ENCODE peak calls at places on chromosomes 7 and 10, in four cellular contexts. F is HCT116, O is HepG2, W is K562. I is an unnamed sample.

GRCh38 chr7:46527360-46527759 is 606.3 kb upstream of the IGFBP3 start:
- DNase-seq in W (no peak), O (no peak), F (no peak), I (no peak)

GRCh38 chr10:133229265-133230022 is 573 bp upstream of the UTF1 start:
- DNase-seq in F (no peak), O (no peak), W (no peak), I (no peak)

GRCh38 chr10:17742918-17743317 is 9.1 kb upstream of the TMEM236 start:
- DNase-seq in W (peak; percentile 74), F (peak; percentile 49), O (peak; percentile 30), I (no peak)

GRCh38 chr10:52266858-52267257 is 47.2 kb upstream of the DKK1 start:
- DNase-seq in W (no peak), F (no peak), O (no peak), I (no peak)

GRCh38 chr10:105068497-105068896 is 427.4 kb downstream of the SORCS3 start:
- DNase-seq in W (no peak), F (no peak), O (no peak), I (no peak)

GRCh38 chr10:184174-184573 is 48.9 kb downstream of the ZMYND11 start:
- DNase-seq in O (no peak), W (no peak), F (no peak), I (no peak)

GRCh38 chr10:110395350-110396283 is 90.9 kb upstream of the SMNDC1 start:
- DNase-seq in O (peak; percentile 64), F (peak; percentile 96), W (peak; percentile 27), I (peak; percentile 87)

GRCh38 chr10:29435809-29436501 is 147.1 kb downstream of the LYZL1 start:
- DNase-seq in W (no peak), F (no peak), O (peak; percentile 75), I (no peak)

GRCh38 chr10:77274046-77274795 is 363.4 kb downstream of the KCNMA1 start:
- DNase-seq in O (no peak), F (no peak), W (no peak), I (no peak)

GRCh38 chr10:9010931-9011670 is 956.6 kb downstream of the GATA3 start:
- DNase-seq in O (no peak), F (no peak), W (no peak), I (no peak)
- TF ChIP-seq TCF7L2 in O (no peak), F (no peak), W (no peak), I (no peak)

DNA sequence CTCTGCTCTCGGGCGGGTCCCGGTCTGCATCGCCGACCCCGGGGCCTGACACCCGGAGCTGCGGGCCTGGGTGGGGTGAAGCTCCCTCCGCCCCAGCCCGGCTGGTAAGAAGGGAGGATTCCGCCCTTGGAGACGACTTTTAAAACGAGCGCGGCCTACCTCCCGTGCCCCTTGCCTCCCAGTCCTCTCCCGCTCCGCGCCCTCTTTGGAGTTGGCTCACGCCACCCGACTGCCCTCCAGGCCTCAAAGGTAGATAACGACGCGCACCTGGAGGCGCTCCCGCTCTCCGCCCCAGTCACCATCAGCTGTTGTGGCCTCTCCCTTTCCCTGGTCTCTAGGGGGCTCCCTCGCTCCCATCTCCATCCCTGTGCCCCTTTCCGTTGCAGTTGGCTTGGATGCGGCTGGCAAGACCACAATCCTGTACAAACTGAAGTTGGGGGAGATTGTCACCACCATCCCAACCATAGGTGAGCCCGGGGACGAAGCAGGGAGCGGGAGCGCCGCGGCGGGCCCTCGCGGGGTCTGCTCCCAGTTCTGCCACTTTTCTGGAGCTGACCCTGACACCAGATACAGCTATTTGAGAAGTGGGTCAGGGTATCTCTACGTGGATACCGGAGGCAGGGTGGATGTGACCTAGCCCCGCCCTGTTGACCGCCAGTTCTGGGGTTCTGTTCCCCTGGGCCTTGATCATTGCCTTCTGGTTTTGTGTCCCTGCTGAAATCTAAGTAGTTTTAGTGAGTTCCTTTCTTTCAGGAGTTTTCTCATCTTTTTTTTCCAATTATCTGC is 679 bp downstream of the ARF5 start:
- DNase-seq in F (peak; percentile 29), W (peak; percentile 76), O (peak; percentile 50), I (no peak)
- TF ChIP-seq POLR2AphosphoS5 in F (no peak), W (no peak), O (no peak), I (no peak)

GRCh38 chr10:79411546-79412495 is 33.6 kb downstream of the ZCCHC24 start:
- DNase-seq in W (no peak), F (no peak), O (no peak), I (no peak)
- H3K27ac ChIP-seq in W (no peak overlapping the region), F (no peak overlapping the region), O (no peak overlapping the region), I (no peak overlapping the region)

GRCh38 chr7:113010377-113010776 is 76.2 kb downstream of the GPR85 start:
- DNase-seq in W (no peak), F (no peak), O (no peak), I (no peak)

GRCh38 chr7:113013761-113014449 is 72.7 kb downstream of the GPR85 start:
- DNase-seq in W (no peak), F (no peak), O (no peak), I (no peak)

DNA sequence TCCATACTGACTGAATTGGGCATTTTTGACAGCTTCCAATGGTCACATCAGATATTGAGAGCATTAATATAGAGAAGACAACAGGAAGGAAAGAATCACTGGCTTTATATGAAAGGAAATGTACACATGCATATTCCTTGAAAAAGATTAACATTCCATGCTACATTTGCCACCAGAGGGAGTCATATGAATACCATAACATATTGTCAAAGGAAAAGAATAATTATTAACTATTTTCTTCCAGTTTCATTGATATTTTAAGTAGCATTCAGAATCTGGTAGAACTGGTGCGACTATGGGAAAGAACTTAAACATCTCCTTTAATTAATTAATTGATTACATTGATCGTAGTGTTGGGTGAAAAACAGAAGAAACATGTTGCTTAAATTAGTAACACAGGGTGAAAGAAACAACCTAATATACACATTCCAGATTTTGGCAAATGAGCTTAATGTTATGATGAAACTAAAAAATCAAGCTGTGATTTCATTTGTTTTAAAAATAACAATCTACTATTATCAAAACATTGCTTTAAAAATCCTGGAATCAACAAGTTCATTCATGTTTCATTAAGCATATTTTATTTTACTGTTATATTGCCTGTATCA is 71.5 kb downstream of the GPR85 start:
- DNase-seq in O (peak; percentile 11), W (peak; percentile 52), F (peak; percentile 27), I (no peak)
- TF ChIP-seq TCF7L2 in O (no peak), W (no peak), F (no peak), I (no peak)

DNA sequence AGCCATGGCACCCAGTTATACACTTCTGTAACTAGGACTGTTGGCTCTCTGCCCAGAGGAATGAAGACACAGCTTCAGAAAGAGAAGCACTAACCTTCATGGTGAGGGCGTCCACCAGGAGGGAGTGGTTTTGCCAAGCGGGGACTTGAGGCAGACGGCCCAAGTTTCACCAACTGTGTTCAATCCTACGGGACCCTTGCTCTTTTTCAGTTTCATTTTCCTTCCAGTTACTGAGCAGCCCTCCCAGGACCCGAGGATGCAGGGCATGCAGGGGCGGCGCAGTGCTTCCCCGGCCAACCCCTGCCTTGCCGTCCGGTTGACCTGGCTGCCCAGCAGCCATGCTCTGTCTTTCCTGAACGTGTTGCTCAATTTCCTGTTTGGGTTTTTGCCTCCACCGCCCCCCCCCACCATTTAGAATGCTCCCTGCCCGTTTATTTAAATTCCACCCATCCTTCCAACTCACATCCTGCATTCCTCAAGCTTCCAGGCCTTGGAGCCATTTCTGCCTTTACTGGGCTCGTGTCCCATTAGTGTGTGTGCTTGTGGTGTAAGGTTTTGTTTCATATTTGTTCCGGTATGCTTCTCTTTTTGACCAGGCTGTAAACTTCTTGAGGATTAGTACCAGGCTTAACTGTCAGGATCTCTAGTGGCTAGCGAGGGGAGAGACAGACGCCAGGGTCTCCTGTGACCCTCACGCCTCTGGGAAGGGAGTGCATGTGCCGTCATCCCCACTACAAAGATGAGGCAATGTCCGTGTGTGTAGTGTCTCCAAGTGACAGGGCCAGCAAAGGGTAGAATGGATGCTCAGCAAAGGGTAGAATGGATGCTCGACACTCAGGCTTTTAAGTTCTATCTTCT is 31.6 kb downstream of the IL15RA start:
- DNase-seq in O (peak; percentile 10), W (no peak), F (no peak), I (no peak)
- TF ChIP-seq POLR2AphosphoS5 in O (no peak), W (no peak), F (no peak), I (no peak)